ENCODE peak calls at places on chromosomes 7 and 10, in six cellular contexts. L is stimulated activated CD8-positive, alpha-beta memory T cell treated with anti-CD3 and anti-CD28 coated beads, Interleukin-2, amount 100 ng/mL, for 48 hours; D is AG08395; H is activated CD4-positive, alpha-beta T cell treated with anti-CD3 and anti-CD28 coated beads, Interleukin-2, amount 50 U/mL, for 4 hours; R is H1; B is SJSA1. F is an unnamed sample.

GRCh38 chr10:90930070-90930837 is 9.4 kb upstream of the ANKRD1 start:
- DNase-seq in H (no peak), B (peak; percentile 91), L (no peak), D (peak; percentile 60), R (no peak), F (no peak)

GRCh38 chr10:92450896-92451295 is 123.0 kb downstream of the IDE start:
- DNase-seq in H (no peak), B (no peak), R (no peak), D (no peak), L (no peak), F (no peak)

GRCh38 chr7:22858640-22859561 is 36.3 kb upstream of the TOMM7 start:
- DNase-seq in D (peak; percentile 94), H (no peak), R (no peak), L (no peak), B (peak; percentile 93), F (no peak)

GRCh38 chr10:126153686-126154628 is 234.3 kb downstream of the ADAM12 start:
- DNase-seq in H (no peak), D (peak; percentile 20), B (no peak), R (no peak), L (no peak), F (no peak)

GRCh38 chr7:19558527-19558926 is 150.3 kb downstream of the POLR1F start:
- DNase-seq in D (peak; percentile 10), L (no peak), H (no peak), B (peak; percentile 39), R (no peak), F (no peak)

GRCh38 chr10:96910488-96911395 is 78.6 kb downstream of the LCOR start:
- DNase-seq in L (no peak), H (no peak), R (no peak), D (peak; percentile 24), B (peak; percentile 27), F (peak; percentile 40)

GRCh38 chr7:50262916-50263690 is 41.4 kb upstream of the IKZF1 start:
- DNase-seq in L (no peak), B (no peak), D (no peak), H (no peak), R (no peak), F (no peak)

GRCh38 chr7:16961650-16962049 is 79.9 kb upstream of the AGR3 start:
- DNase-seq in H (no peak), B (no peak), L (no peak), D (peak; percentile 56), R (no peak), F (no peak)

GRCh38 chr7:69568266-69568665 is 30.0 kb upstream of the AUTS2 start:
- DNase-seq in B (no peak), H (no peak), D (no peak), L (no peak), R (no peak), F (no peak)

GRCh38 chr7:42511027-42511426 is 274.0 kb upstream of the GLI3 start:
- DNase-seq in B (no peak), H (no peak), R (no peak), L (no peak), D (no peak), F (no peak)

GRCh38 chr10:58508316-58508715 is 4.4 kb upstream of the BICC1 start:
- DNase-seq in L (no peak), H (no peak), D (peak; percentile 62), B (peak; percentile 24), R (no peak), F (no peak)

GRCh38 chr7:28560771-28561170 is 148.5 kb downstream of the CREB5 start:
- DNase-seq in H (no peak), B (no peak), R (no peak), L (no peak), D (no peak), F (no peak)

GRCh38 chr10:113958631-113959382 is 84.9 kb upstream of the ADRB1 start:
- DNase-seq in H (peak; percentile 9), D (peak; percentile 94), R (no peak), L (no peak), B (peak; percentile 93), F (no peak)

GRCh38 chr7:7996568-7996967 is 28.0 kb downstream of the GLCCI1 start:
- DNase-seq in D (peak; percentile 20), L (no peak), H (no peak), R (no peak), B (no peak), F (no peak)

GRCh38 chr7:155215576-155216325 is 81.9 kb upstream of the INSIG1 start:
- DNase-seq in L (no peak), H (no peak), D (no peak), R (no peak), B (no peak), F (no peak)

GRCh38 chr10:64345856-64346255 is 824.7 kb downstream of the REEP3 start:
- DNase-seq in R (no peak), H (no peak), B (no peak), D (no peak), L (no peak), F (no peak)

GRCh38 chr10:3764626-3765375 is 20.2 kb downstream of the KLF6 start:
- DNase-seq in H (no peak), B (no peak), D (no peak), L (no peak), R (no peak), F (no peak)

GRCh38 chr7:27128034-27128433 is 2.5 kb downstream of the HOXA4 start:
- DNase-seq in R (no peak), D (no peak), L (no peak), B (no peak), H (no peak), F (no peak)

GRCh38 chr10:88070080-88070880 is 206.9 kb downstream of the PTEN start:
- DNase-seq in R (no peak), L (no peak), B (peak; percentile 9), D (no peak), H (no peak), F (no peak)

GRCh38 chr7:149741629-149742028 is 31.8 kb downstream of the ZNF467 start:
- DNase-seq in L (no peak), B (no peak), H (no peak), R (peak; percentile 43), D (peak; percentile 64), F (no peak)

GRCh38 chr7:33495207-33495606 is 365.8 kb downstream of the BBS9 start:
- DNase-seq in L (no peak), D (peak; percentile 52), H (no peak), R (no peak), B (peak; percentile 12), F (no peak)

GRCh38 chr10:29304259-29305030 is 15.6 kb downstream of the LYZL1 start:
- DNase-seq in D (peak; percentile 84), B (peak; percentile 91), H (no peak), L (no peak), R (peak; percentile 68), F (no peak)

GRCh38 chr7:38757946-38758345 is 126.8 kb upstream of the AMPH start:
- DNase-seq in B (no peak), H (no peak), R (no peak), L (no peak), D (no peak), F (no peak)

GRCh38 chr7:30563326-30563942 is 31.2 kb upstream of the GARS1 start:
- DNase-seq in R (no peak), D (no peak), L (no peak), B (no peak), H (no peak), F (no peak)

GRCh38 chr7:82534687-82535086 is 91.1 kb upstream of the CACNA2D1 start:
- DNase-seq in D (peak; percentile 17), H (no peak), L (no peak), B (no peak), R (no peak), F (no peak)

GRCh38 chr10:114271014-114271778 is 32.1 kb downstream of the VWA2 start:
- DNase-seq in H (no peak), B (no peak), L (no peak), D (no peak), R (no peak), F (no peak)